ENCODE peak calls at places on chromosomes 3 and 15, in six cellular contexts. One of them, this sample, is unnamed.

GRCh38 chr3:10173095-10173925 is 8.6 kb downstream of the IRAK2 start:
- DNase-seq in sciatic nerve: no peak
- DNase-seq in T-helper 2 cell: no peak
- DNase-seq in kidney tubule cell: peak
- DNase-seq in A172: peak
- DNase-seq in PC-9: peak
- DNase-seq in this sample: no peak

GRCh38 chr3:119368243-119368800 is 74.1 kb downstream of the ARHGAP31 start:
- DNase-seq in PC-9: no peak
- DNase-seq in T-helper 2 cell: no peak
- DNase-seq in kidney tubule cell: no peak
- DNase-seq in A172: no peak
- DNase-seq in sciatic nerve: no peak
- DNase-seq in this sample: no peak

GRCh38 chr3:71109241-71109976 is 474.1 kb downstream of the FOXP1 start:
- DNase-seq in kidney tubule cell: peak
- DNase-seq in A172: peak
- DNase-seq in T-helper 2 cell: no peak
- DNase-seq in sciatic nerve: no peak
- DNase-seq in PC-9: peak
- DNase-seq in this sample: no peak

GRCh38 chr15:33430564-33430963 is 119.8 kb downstream of the RYR3 start:
- DNase-seq in sciatic nerve: no peak
- DNase-seq in A172: no peak
- DNase-seq in kidney tubule cell: no peak
- DNase-seq in T-helper 2 cell: no peak
- DNase-seq in PC-9: no peak
- DNase-seq in this sample: no peak

GRCh38 chr3:23264413-23264812 is 61.3 kb downstream of the UBE2E2 start:
- DNase-seq in kidney tubule cell: peak
- DNase-seq in PC-9: no peak
- DNase-seq in sciatic nerve: no peak
- DNase-seq in A172: peak
- DNase-seq in T-helper 2 cell: no peak
- DNase-seq in this sample: no peak

GRCh38 chr3:55720614-55721013 is 233.5 kb upstream of the WNT5A start:
- DNase-seq in kidney tubule cell: no peak
- DNase-seq in T-helper 2 cell: no peak
- DNase-seq in sciatic nerve: no peak
- DNase-seq in A172: no peak
- DNase-seq in PC-9: peak
- DNase-seq in this sample: no peak

GRCh38 chr3:159884661-159885402 is 103.8 kb upstream of the IL12A start:
- DNase-seq in sciatic nerve: no peak
- DNase-seq in kidney tubule cell: peak
- DNase-seq in PC-9: peak
- DNase-seq in T-helper 2 cell: peak
- DNase-seq in A172: no peak
- DNase-seq in this sample: peak

GRCh38 chr3:142608615-142609014 is 12.4 kb downstream of the PLS1 start:
- DNase-seq in A172: no peak
- DNase-seq in PC-9: no peak
- DNase-seq in sciatic nerve: no peak
- DNase-seq in kidney tubule cell: no peak
- DNase-seq in T-helper 2 cell: no peak
- DNase-seq in this sample: no peak

GRCh38 chr3:79250746-79251145 is 517.1 kb downstream of the ROBO1 start:
- DNase-seq in T-helper 2 cell: no peak
- DNase-seq in A172: no peak
- DNase-seq in PC-9: no peak
- DNase-seq in sciatic nerve: no peak
- DNase-seq in kidney tubule cell: no peak
- DNase-seq in this sample: no peak

GRCh38 chr3:194682651-194683310 is 2.9 kb upstream of the FAM43A start:
- DNase-seq in A172: peak
- DNase-seq in PC-9: peak
- DNase-seq in kidney tubule cell: peak
- DNase-seq in sciatic nerve: peak
- DNase-seq in T-helper 2 cell: peak
- DNase-seq in this sample: peak

GRCh38 chr15:92616621-92617179 is 38.9 kb downstream of the FAM174B start:
- DNase-seq in A172: no peak
- DNase-seq in sciatic nerve: peak
- DNase-seq in PC-9: no peak
- DNase-seq in T-helper 2 cell: no peak
- DNase-seq in kidney tubule cell: no peak
- DNase-seq in this sample: no peak

GRCh38 chr3:32453346-32453745 is 49.3 kb downstream of the CMTM6 start:
- DNase-seq in kidney tubule cell: no peak
- DNase-seq in PC-9: no peak
- DNase-seq in sciatic nerve: no peak
- DNase-seq in T-helper 2 cell: no peak
- DNase-seq in A172: no peak
- DNase-seq in this sample: no peak

GRCh38 chr15:43390723-43391122 is 19.8 kb downstream of the TUBGCP4 start:
- DNase-seq in A172: peak
- DNase-seq in T-helper 2 cell: no peak
- DNase-seq in kidney tubule cell: peak
- DNase-seq in PC-9: no peak
- DNase-seq in sciatic nerve: no peak
- DNase-seq in this sample: no peak

This sample was measured in COLO829.